ENCODE peak calls at places on chromosomes 2 and 18, in ten cellular contexts. Z, C, F, U, G, S, I, A, J and X are unnamed samples.

GRCh38 chr18:22676423-22676822 is 256.7 kb upstream of the RBBP8 start:
- DNase-seq in S (no peak), F (no peak), G (no peak), A (no peak), J (no peak), I (no peak), C (no peak), U (no peak), Z (no peak), X (no peak)

GRCh38 chr2:102520009-102520408 is 47.0 kb downstream of the SLC9A4 start:
- DNase-seq in J (peak), C (peak), G (peak), F (peak), A (no peak), U (no peak), S (no peak), Z (no peak), I (no peak), X (no peak)

GRCh38 chr18:58900015-58900649 is 35.5 kb downstream of the ZNF532 start:
- DNase-seq in A (no peak), I (peak), J (no peak), U (no peak), F (no peak), Z (no peak), C (no peak), S (no peak), G (no peak), X (no peak)

GRCh38 chr2:15223887-15224286 is 337.2 kb downstream of the NBAS start:
- DNase-seq in Z (no peak), A (peak), U (no peak), S (no peak), I (no peak), J (no peak), F (no peak), C (no peak), G (no peak), X (no peak)

GRCh38 chr18:63073481-63073880 is 246.1 kb downstream of the BCL2 start:
- DNase-seq in I (no peak), J (peak), G (no peak), Z (no peak), F (peak), U (no peak), C (no peak), A (no peak), S (no peak), X (no peak)

GRCh38 chr18:78801011-78801410 is 178.6 kb upstream of the SALL3 start:
- DNase-seq in G (no peak), J (no peak), I (no peak), U (no peak), C (no peak), A (no peak), F (no peak), Z (no peak), S (no peak), X (peak)

GRCh38 chr2:237590272-237591020 is at the start of gene RAB17:
- DNase-seq in I (no peak), U (no peak), C (peak), S (no peak), Z (no peak), F (no peak), J (no peak), G (peak), A (no peak), X (peak)

GRCh38 chr2:58479557-58480120 is 238.5 kb upstream of the FANCL start:
- DNase-seq in A (no peak), U (no peak), I (no peak), S (no peak), Z (no peak), J (no peak), G (no peak), F (no peak), C (no peak), X (no peak)

GRCh38 chr2:147595200-147595599 is 249.6 kb upstream of the ACVR2A start:
- DNase-seq in F (no peak), C (no peak), S (no peak), Z (no peak), A (no peak), G (peak), J (no peak), U (no peak), I (peak), X (no peak)

GRCh38 chr2:227861011-227861410 is 10.4 kb upstream of the DAW1 start:
- DNase-seq in I (no peak), A (no peak), G (no peak), Z (no peak), U (no peak), J (no peak), F (no peak), C (no peak), S (no peak), X (no peak)